ENCODE peak calls at places on chromosomes 16 and 17, in four cellular contexts. O is CD8-positive, alpha-beta memory T cell; G is activated naive CD8-positive, alpha-beta T cell treated with anti-CD3 and anti-CD28 coated beads, Interleukin-2, amount 50 U/mL, for 24 hours; I is GM23338. N is an unnamed sample.
A peak's percentile ranks its signal among the peaks of the same experiment; 100 is the strongest.

GRCh38 chr16:84315422-84315821 is 20.7 kb downstream of the WFDC1 start:
- DNase-seq in O (no peak), G (no peak), I (no peak), N (no peak)

GRCh38 chr16:35011-35775 is 18.2 kb downstream of the POLR3K start:
- DNase-seq in I (peak; percentile 0), G (no peak), O (no peak), N (no peak)

GRCh38 chr16:83717308-83717707 is 90.5 kb upstream of the HSBP1 start:
- DNase-seq in G (no peak), O (no peak), I (peak; percentile 74), N (peak; percentile 39)

GRCh38 chr16:89407282-89407924 is 83.0 kb downstream of the ANKRD11 start:
- DNase-seq in O (no peak), G (no peak), I (no peak), N (no peak)

GRCh38 chr16:68749424-68749823 is 12.3 kb downstream of the CDH1 start:
- DNase-seq in I (peak; percentile 65), G (no peak), O (no peak), N (no peak)

GRCh38 chr16:58331024-58331707 is 36.3 kb upstream of the PRSS54 start:
- DNase-seq in O (no peak), G (no peak), I (peak; percentile 89), N (peak; percentile 46)

GRCh38 chr17:48637323-48638260 is 11.4 kb upstream of the HOXB9 start:
- DNase-seq in G (no peak), O (no peak), I (peak; percentile 1), N (no peak)

GRCh38 chr16:73191111-73192046 is 143.5 kb upstream of the ZFHX3 start:
- DNase-seq in O (no peak), G (no peak), I (no peak), N (no peak)

GRCh38 chr16:57619133-57619605 is 9.3 kb upstream of the ADGRG1 start:
- DNase-seq in I (no peak), O (peak; percentile 30), G (no peak), N (no peak)

GRCh38 chr16:67663151-67663876 is 2.6 kb downstream of the PARD6A start:
- DNase-seq in I (peak; percentile 85), O (no peak), G (peak; percentile 57), N (peak; percentile 45)

N was measured in K562.